ENCODE peak calls at places on chromosomes 12 and 14, in eight cellular contexts. C is lower lobe of right lung; G is NCI-H1694 treated with DMSO at 0.1 percent for 48 hours; A is left ventricle myocardium inferior; N is pons; Q is HCT116; Z is NCI-H345; M is stimulated activated CD4-positive, alpha-beta T cell treated with anti-CD3 and anti-CD28 coated beads, Interleukin-2, amount 100 ng/mL, for 24 hours. I is an unnamed sample.
A peak's percentile ranks its signal among the peaks of the same experiment; 100 is the strongest.

GRCh38 chr12:47504775-47505446 is 200.9 kb downstream of the RPAP3 start:
- DNase-seq in Q (no peak), G (no peak), N (no peak), A (no peak), C (no peak), M (no peak), Z (no peak), I (no peak)

GRCh38 chr14:24051789-24052655 is at the start of gene CARMIL3:
- DNase-seq in Z (peak; percentile 80), M (peak; percentile 62), N (peak; percentile 63), C (peak; percentile 85), A (peak; percentile 52), Q (no peak), G (peak; percentile 41), I (peak; percentile 81)

GRCh38 chr12:53287741-53288216 is 7.6 kb upstream of the PFDN5 start:
- DNase-seq in N (peak; percentile 42), Z (peak; percentile 38), G (peak; percentile 3), Q (no peak), C (peak; percentile 72), A (peak; percentile 67), M (peak; percentile 78), I (peak; percentile 76)

GRCh38 chr12:9098115-9098452 is 17.6 kb downstream of the A2M start:
- DNase-seq in Q (no peak), A (no peak), N (no peak), G (no peak), M (no peak), Z (no peak), C (no peak), I (no peak)

GRCh38 chr14:73232984-73233383 is 4.3 kb upstream of the PAPLN start:
- DNase-seq in Z (no peak), Q (no peak), N (no peak), G (no peak), C (no peak), A (no peak), M (no peak), I (peak; percentile 23)

GRCh38 chr12:117009759-117010158 is 89.5 kb downstream of the TESC start:
- DNase-seq in M (no peak), Z (no peak), C (no peak), A (no peak), G (no peak), Q (no peak), N (no peak), I (no peak)

GRCh38 chr14:94119071-94119470 is 8.5 kb downstream of the IFI27 start:
- DNase-seq in C (no peak), Q (no peak), N (no peak), M (no peak), Z (no peak), G (no peak), A (no peak), I (no peak)

GRCh38 chr12:113535100-113535499 is 63.4 kb upstream of the LHX5 start:
- DNase-seq in N (no peak), M (no peak), Z (no peak), C (no peak), A (no peak), Q (no peak), G (no peak), I (no peak)

GRCh38 chr12:85866929-85867776 is 6.9 kb upstream of the NTS start:
- DNase-seq in Z (peak; percentile 51), M (no peak), Q (peak; percentile 47), N (peak; percentile 71), A (no peak), C (no peak), G (peak; percentile 16), I (peak; percentile 83)

GRCh38 chr12:95118138-95118787 is 44.8 kb upstream of the NR2C1 start:
- DNase-seq in N (no peak), Z (no peak), A (no peak), M (no peak), Q (no peak), C (no peak), G (no peak), I (no peak)

GRCh38 chr12:63882844-63883243 is 38.3 kb downstream of the SRGAP1 start:
- DNase-seq in Q (no peak), M (no peak), C (no peak), N (no peak), Z (peak; percentile 73), A (peak; percentile 30), G (peak; percentile 58), I (peak; percentile 51)

GRCh38 chr12:23055004-23055403 is 430.0 kb downstream of the ETNK1 start:
- DNase-seq in G (no peak), Q (peak; percentile 8), Z (peak; percentile 25), M (no peak), A (no peak), C (no peak), N (no peak), I (peak; percentile 57)

GRCh38 chr12:63006536-63006935 is 71.6 kb upstream of the PPM1H start:
- DNase-seq in A (no peak), Q (no peak), C (no peak), Z (no peak), N (no peak), M (no peak), G (no peak), I (no peak)

GRCh38 chr14:73272393-73272792 is 35.1 kb downstream of the PAPLN start:
- DNase-seq in G (peak; percentile 99), A (no peak), Z (no peak), N (no peak), Q (no peak), C (no peak), M (no peak), I (no peak)

GRCh38 chr12:88993655-88994054 is 358.6 kb downstream of the DUSP6 start:
- DNase-seq in G (peak; percentile 29), Q (peak; percentile 63), Z (peak; percentile 47), C (no peak), A (no peak), M (no peak), N (peak; percentile 78), I (peak; percentile 79)

GRCh38 chr14:103721334-103722120 is 5.9 kb downstream of the ZFYVE21 start:
- DNase-seq in C (no peak), M (peak; percentile 58), A (no peak), N (no peak), G (no peak), Q (peak; percentile 86), Z (no peak), I (no peak)

GRCh38 chr12:48423200-48423599 is 49.2 kb upstream of the ANP32D start:
- DNase-seq in N (no peak), A (no peak), Z (no peak), C (no peak), M (no peak), G (no peak), Q (no peak), I (no peak)

GRCh38 chr12:10153271-10154144 is 18.4 kb downstream of the OLR1 start:
- DNase-seq in A (peak; percentile 61), C (peak; percentile 86), Q (peak; percentile 21), N (peak; percentile 71), Z (peak; percentile 77), M (peak; percentile 57), G (no peak), I (peak; percentile 94)

GRCh38 chr12:13342971-13343370 is 146.4 kb downstream of the EMP1 start:
- DNase-seq in G (no peak), N (no peak), M (peak; percentile 19), A (no peak), Z (no peak), C (no peak), Q (no peak), I (no peak)

GRCh38 chr12:83018063-83018462 is 331.4 kb downstream of the TMTC2 start:
- DNase-seq in G (no peak), M (no peak), Z (no peak), N (no peak), A (no peak), Q (no peak), C (no peak), I (no peak)

GRCh38 chr12:64293654-64294364 is 71.7 kb upstream of the KICS2 start:
- DNase-seq in C (no peak), N (peak; percentile 42), M (no peak), A (no peak), Q (no peak), G (no peak), Z (no peak), I (no peak)

GRCh38 chr12:38139456-38139855 is 177.1 kb upstream of the ALG10B start:
- DNase-seq in C (no peak), Q (no peak), Z (no peak), M (no peak), G (no peak), A (no peak), N (no peak), I (no peak)

GRCh38 chr14:89856871-89857345 is 97.6 kb downstream of the EFCAB11 start:
- DNase-seq in G (no peak), Z (no peak), N (no peak), Q (no peak), A (no peak), C (no peak), M (no peak), I (no peak)

GRCh38 chr12:128814411-128815261 is 9.1 kb downstream of the SLC15A4 start:
- DNase-seq in M (no peak), Q (no peak), G (no peak), C (no peak), N (no peak), A (no peak), Z (no peak), I (no peak)

GRCh38 chr12:130745921-130746320 is 29.8 kb upstream of the RIMBP2 start:
- DNase-seq in C (no peak), G (no peak), Z (no peak), A (no peak), M (no peak), Q (no peak), N (no peak), I (no peak)

GRCh38 chr12:95998611-95999300 is 2.6 kb upstream of the HAL start:
- DNase-seq in A (no peak), M (peak; percentile 35), Z (peak; percentile 38), G (peak; percentile 46), Q (peak; percentile 35), C (no peak), N (peak; percentile 79), I (peak; percentile 90)

GRCh38 chr12:48795550-48796455 is 6.9 kb upstream of the ADCY6 start:
- DNase-seq in Z (peak; percentile 21), C (no peak), A (no peak), Q (peak; percentile 77), N (peak; percentile 79), G (peak; percentile 56), M (peak; percentile 62), I (peak; percentile 87)